ENCODE peak calls at places on chromosomes 2 and 18, in six cellular contexts. P is CD8-positive, alpha-beta memory T cell; K is GM10248; Q is activated T-cell treated with anti-CD3 and anti-CD28 coated beads for 1 hour; I is H4; H is AG08395. L is an unnamed sample.

GRCh38 chr18:56789004-56789888 is 138.1 kb downstream of the WDR7 start:
- DNase-seq in H (peak), I (peak), K (peak), Q (no peak), P (no peak), L (peak)

GRCh38 chr2:152355411-152355831 is 20.4 kb downstream of the FMNL2 start:
- DNase-seq in Q (no peak), P (no peak), I (no peak), H (peak), K (no peak), L (no peak)

GRCh38 chr2:237196866-237197618 is 111.4 kb downstream of the COPS8 start:
- DNase-seq in H (no peak), K (no peak), I (peak), P (no peak), Q (no peak), L (no peak)

GRCh38 chr2:27891063-27891819 is 712 bp downstream of the BABAM2 start:
- DNase-seq in P (peak), I (peak), Q (peak), K (peak), H (peak), L (peak)

GRCh38 chr2:240989451-240990265 is 8.8 kb upstream of the SNED1 start:
- DNase-seq in K (no peak), H (peak), Q (no peak), I (no peak), P (no peak), L (peak)

GRCh38 chr2:208386546-208386945 is 20.0 kb upstream of the PTH2R start:
- DNase-seq in H (no peak), I (no peak), K (no peak), P (no peak), Q (no peak), L (no peak)

GRCh38 chr2:182821172-182821571 is 45.3 kb downstream of the FRZB start:
- DNase-seq in H (no peak), P (no peak), Q (no peak), K (no peak), I (no peak), L (no peak)

GRCh38 chr2:220949476-220949875 is 622.6 kb downstream of the EPHA4 start:
- DNase-seq in H (no peak), K (no peak), I (no peak), P (no peak), Q (no peak), L (no peak)

GRCh38 chr18:43634994-43635393 is 357.7 kb upstream of the SYT4 start:
- DNase-seq in P (no peak), K (no peak), Q (no peak), I (no peak), H (no peak), L (no peak)

GRCh38 chr2:234804704-234805103 is 147.1 kb upstream of the SH3BP4 start:
- DNase-seq in I (no peak), K (no peak), P (no peak), H (no peak), Q (no peak), L (no peak)

GRCh38 chr2:14182227-14182946 is 450.1 kb upstream of the LRATD1 start:
- DNase-seq in K (no peak), H (no peak), Q (no peak), P (no peak), I (no peak), L (no peak)

GRCh38 chr2:181904022-181904632 is 12.6 kb downstream of the ITPRID2 start:
- DNase-seq in K (no peak), Q (no peak), I (peak), P (peak), H (peak), L (peak)

GRCh38 chr2:236947896-236948295 is 137.8 kb upstream of the COPS8 start:
- DNase-seq in Q (no peak), I (no peak), H (no peak), P (no peak), K (no peak), L (no peak)

GRCh38 chr2:45541450-45541849 is 69.6 kb downstream of the SRBD1 start:
- DNase-seq in K (no peak), Q (no peak), I (no peak), P (no peak), H (no peak), L (no peak)

GRCh38 chr18:70337139-70337972 is 48.5 kb downstream of the SOCS6 start:
- DNase-seq in P (no peak), H (peak), Q (no peak), K (no peak), I (peak), L (peak)

GRCh38 chr2:95059656-95060370 is 34.3 kb downstream of the MAL start:
- DNase-seq in H (no peak), I (no peak), K (no peak), Q (no peak), P (no peak), L (no peak)

GRCh38 chr18:52236134-52236533 is 103.9 kb upstream of the DCC start:
- DNase-seq in H (peak), P (no peak), Q (no peak), I (no peak), K (no peak), L (no peak)

GRCh38 chr2:128786800-128787478 is 468.3 kb upstream of the HS6ST1 start:
- DNase-seq in K (no peak), P (no peak), Q (no peak), I (no peak), H (no peak), L (no peak)

GRCh38 chr2:148645925-148646559 is 1.5 kb downstream of the EPC2 start:
- DNase-seq in K (peak), Q (peak), I (peak), H (peak), P (peak), L (peak)

GRCh38 chr2:30756971-30757370 is 50.3 kb downstream of the CAPN13 start:
- DNase-seq in Q (no peak), H (no peak), I (no peak), P (no peak), K (no peak), L (no peak)

GRCh38 chr2:238456966-238457926 is 30.5 kb downstream of the ASB1 start:
- DNase-seq in K (no peak), I (no peak), P (no peak), H (no peak), Q (no peak), L (no peak)

GRCh38 chr2:54402350-54402749 is 53.8 kb upstream of the SPTBN1 start:
- DNase-seq in K (no peak), P (no peak), H (peak), I (no peak), Q (no peak), L (no peak)

GRCh38 chr18:39648616-39649015 is 2083.0 kb upstream of the CELF4 start:
- DNase-seq in Q (no peak), P (no peak), H (no peak), I (no peak), K (no peak), L (no peak)